ENCODE peak calls at places on chromosomes 11 and 22, in eight cellular contexts. One of them, this sample, is unnamed.
A peak's percentile ranks its signal among the peaks of the same experiment; 100 is the strongest.

GRCh38 chr11:76419896-76420295 is 24.9 kb upstream of the EMSY start:
- DNase-seq in HCT116: no peak
- DNase-seq in GM23338: peak; percentile 69
- DNase-seq in spleen: no peak
- DNase-seq in upper lobe of left lung: no peak
- DNase-seq in transverse colon: no peak
- DNase-seq in GM12878: no peak
- DNase-seq in prostate gland: no peak
- DNase-seq in this sample: no peak

GRCh38 chr11:71577469-71578004 is 5.1 kb downstream of the KRTAP5-11 start:
- DNase-seq in upper lobe of left lung: no peak
- DNase-seq in GM23338: no peak
- DNase-seq in GM12878: no peak
- DNase-seq in spleen: no peak
- DNase-seq in transverse colon: no peak
- DNase-seq in HCT116: no peak
- DNase-seq in prostate gland: no peak
- DNase-seq in this sample: no peak

GRCh38 chr22:44144046-44144569 is 36.6 kb upstream of the PARVG start:
- DNase-seq in GM12878: no peak
- DNase-seq in prostate gland: no peak
- DNase-seq in GM23338: no peak
- DNase-seq in spleen: no peak
- DNase-seq in transverse colon: no peak
- DNase-seq in HCT116: no peak
- DNase-seq in upper lobe of left lung: no peak
- DNase-seq in this sample: no peak

GRCh38 chr11:6563121-6563619 is 40.2 kb downstream of the RRP8 start:
- DNase-seq in transverse colon: no peak
- DNase-seq in prostate gland: no peak
- DNase-seq in upper lobe of left lung: no peak
- DNase-seq in spleen: no peak
- DNase-seq in GM23338: no peak
- DNase-seq in HCT116: no peak
- DNase-seq in GM12878: no peak
- DNase-seq in this sample: no peak

GRCh38 chr11:113350646-113351045 is 36.3 kb downstream of the TTC12 start:
- DNase-seq in GM12878: no peak
- DNase-seq in transverse colon: no peak
- DNase-seq in GM23338: no peak
- DNase-seq in HCT116: no peak
- DNase-seq in prostate gland: no peak
- DNase-seq in spleen: no peak
- DNase-seq in upper lobe of left lung: no peak
- DNase-seq in this sample: no peak

GRCh38 chr11:125070699-125071254 is 7.7 kb downstream of the SLC37A2 start:
- DNase-seq in upper lobe of left lung: no peak
- DNase-seq in spleen: peak; percentile 90
- DNase-seq in HCT116: peak; percentile 39
- DNase-seq in prostate gland: no peak
- DNase-seq in GM12878: peak; percentile 56
- DNase-seq in transverse colon: peak; percentile 66
- DNase-seq in GM23338: no peak
- DNase-seq in this sample: peak; percentile 31

GRCh38 chr22:44437493-44438015 is 60.5 kb downstream of the RTL6 start:
- DNase-seq in spleen: peak; percentile 66
- DNase-seq in GM23338: no peak
- DNase-seq in GM12878: no peak
- DNase-seq in upper lobe of left lung: no peak
- DNase-seq in HCT116: no peak
- DNase-seq in prostate gland: no peak
- DNase-seq in transverse colon: no peak
- DNase-seq in this sample: no peak

GRCh38 chr11:70075836-70076235 is 2.3 kb upstream of the ANO1 start:
- DNase-seq in prostate gland: no peak
- DNase-seq in GM23338: no peak
- DNase-seq in HCT116: no peak
- DNase-seq in upper lobe of left lung: no peak
- DNase-seq in spleen: peak; percentile 46
- DNase-seq in GM12878: no peak
- DNase-seq in transverse colon: no peak
- DNase-seq in this sample: no peak

GRCh38 chr11:118060081-118060661 is 16.7 kb upstream of the TMPRSS4 start:
- DNase-seq in prostate gland: no peak
- DNase-seq in GM23338: no peak
- DNase-seq in HCT116: no peak
- DNase-seq in spleen: no peak
- DNase-seq in upper lobe of left lung: no peak
- DNase-seq in transverse colon: peak; percentile 5
- DNase-seq in GM12878: no peak
- DNase-seq in this sample: peak; percentile 24

GRCh38 chr22:50726643-50727340 is 11.2 kb upstream of the ACR start:
- DNase-seq in prostate gland: no peak
- DNase-seq in GM12878: no peak
- DNase-seq in upper lobe of left lung: no peak
- DNase-seq in GM23338: peak; percentile 51
- DNase-seq in HCT116: no peak
- DNase-seq in spleen: peak; percentile 68
- DNase-seq in transverse colon: no peak
- DNase-seq in this sample: no peak

GRCh38 chr11:46826310-46827044 is 19.6 kb downstream of the CKAP5 start:
- DNase-seq in spleen: peak; percentile 95
- DNase-seq in HCT116: peak; percentile 33
- DNase-seq in upper lobe of left lung: peak; percentile 96
- DNase-seq in GM12878: no peak
- DNase-seq in prostate gland: peak; percentile 72
- DNase-seq in GM23338: peak; percentile 94
- DNase-seq in transverse colon: peak; percentile 86
- DNase-seq in this sample: peak; percentile 67

GRCh38 chr11:9568854-9569587 is 4.4 kb upstream of the WEE1 start:
- DNase-seq in GM12878: no peak
- DNase-seq in spleen: no peak
- DNase-seq in HCT116: peak; percentile 59
- DNase-seq in upper lobe of left lung: no peak
- DNase-seq in GM23338: peak; percentile 92
- DNase-seq in transverse colon: peak; percentile 86
- DNase-seq in prostate gland: peak; percentile 86
- DNase-seq in this sample: peak; percentile 87
- H3K4me1 ChIP-seq in GM12878: peaks cover 21% of the 10 kb centered on the region
- H3K4me1 ChIP-seq in spleen: peaks cover 52% of the 10 kb centered on the region
- H3K4me1 ChIP-seq in HCT116: peaks cover 48% of the 10 kb centered on the region
- H3K4me1 ChIP-seq in upper lobe of left lung: peaks cover 16% of the 10 kb centered on the region
- H3K4me1 ChIP-seq in GM23338: peaks cover 35% of the 10 kb centered on the region
- H3K4me1 ChIP-seq in transverse colon: peaks cover 67% of the 10 kb centered on the region
- H3K4me1 ChIP-seq in prostate gland: peaks cover 21% of the 10 kb centered on the region
- H3K4me1 ChIP-seq in this sample: peaks cover 7% of the 10 kb centered on the region

GRCh38 chr11:1300569-1301187 is 8.8 kb downstream of the TOLLIP start:
- DNase-seq in prostate gland: no peak
- DNase-seq in HCT116: no peak
- DNase-seq in upper lobe of left lung: peak; percentile 52
- DNase-seq in transverse colon: no peak
- DNase-seq in GM23338: no peak
- DNase-seq in GM12878: no peak
- DNase-seq in spleen: peak; percentile 44
- DNase-seq in this sample: no peak
- TF ChIP-seq POLR2AphosphoS5 in prostate gland: no peak
- TF ChIP-seq POLR2AphosphoS5 in HCT116: no peak
- TF ChIP-seq POLR2AphosphoS5 in upper lobe of left lung: no peak
- TF ChIP-seq POLR2AphosphoS5 in transverse colon: no peak
- TF ChIP-seq POLR2AphosphoS5 in GM23338: no peak
- TF ChIP-seq POLR2AphosphoS5 in GM12878: no peak
- TF ChIP-seq POLR2AphosphoS5 in spleen: no peak
- TF ChIP-seq POLR2AphosphoS5 in this sample: no peak

GRCh38 chr11:17596310-17596669 is 49.2 kb downstream of the OTOG start:
- DNase-seq in GM23338: no peak
- DNase-seq in GM12878: no peak
- DNase-seq in upper lobe of left lung: no peak
- DNase-seq in prostate gland: no peak
- DNase-seq in transverse colon: no peak
- DNase-seq in HCT116: no peak
- DNase-seq in spleen: peak; percentile 45
- DNase-seq in this sample: no peak
- H3K27ac ChIP-seq in GM23338: no peak overlapping the region
- H3K27ac ChIP-seq in GM12878: no peak overlapping the region
- H3K27ac ChIP-seq in upper lobe of left lung: no peak overlapping the region
- H3K27ac ChIP-seq in prostate gland: no peak overlapping the region
- H3K27ac ChIP-seq in transverse colon: no peak overlapping the region
- H3K27ac ChIP-seq in HCT116: no peak overlapping the region
- H3K27ac ChIP-seq in spleen: no peak overlapping the region
- H3K27ac ChIP-seq in this sample: no peak overlapping the region

DNA sequence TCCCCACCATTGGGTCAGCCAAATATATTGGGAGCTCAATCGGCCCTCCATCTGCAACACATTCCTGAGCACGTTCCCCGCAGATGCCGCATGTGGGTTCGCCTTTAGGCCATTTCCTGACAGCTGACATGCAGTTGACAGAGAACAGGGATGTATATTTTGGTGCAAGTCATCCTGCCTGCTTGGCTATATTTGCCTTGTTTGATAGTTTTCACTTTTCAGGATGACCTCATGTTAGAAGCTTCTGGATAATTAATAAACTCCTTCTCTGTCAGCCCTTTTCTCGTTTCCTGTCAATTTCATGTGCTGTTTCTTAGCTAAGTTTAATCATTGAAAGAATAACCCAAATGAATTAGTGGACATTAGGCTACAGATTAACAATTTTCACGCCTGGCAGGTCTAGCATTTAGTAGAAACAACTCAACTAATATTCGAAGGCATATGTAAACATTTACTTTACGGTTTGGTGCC is 105.7 kb upstream of the SLC5A12 start:
- DNase-seq in transverse colon: no peak
- DNase-seq in GM12878: no peak
- DNase-seq in upper lobe of left lung: no peak
- DNase-seq in prostate gland: no peak
- DNase-seq in HCT116: no peak
- DNase-seq in spleen: no peak
- DNase-seq in GM23338: no peak
- DNase-seq in this sample: no peak
- H3K4me1 ChIP-seq in transverse colon: peaks cover 10% of the 10 kb centered on the region
- H3K4me1 ChIP-seq in GM12878: no peaks in the 10 kb centered on the region
- H3K4me1 ChIP-seq in upper lobe of left lung: no peaks in the 10 kb centered on the region
- H3K4me1 ChIP-seq in prostate gland: no peaks in the 10 kb centered on the region
- H3K4me1 ChIP-seq in HCT116: no peaks in the 10 kb centered on the region
- H3K4me1 ChIP-seq in spleen: no peaks in the 10 kb centered on the region
- H3K4me1 ChIP-seq in GM23338: no peaks in the 10 kb centered on the region
- H3K4me1 ChIP-seq in this sample: no peaks in the 10 kb centered on the region

GRCh38 chr11:35927067-35927466 is 16.8 kb upstream of the LDLRAD3 start:
- DNase-seq in upper lobe of left lung: no peak
- DNase-seq in prostate gland: no peak
- DNase-seq in spleen: no peak
- DNase-seq in HCT116: no peak
- DNase-seq in transverse colon: no peak
- DNase-seq in GM12878: no peak
- DNase-seq in GM23338: no peak
- DNase-seq in this sample: no peak

GRCh38 chr11:35923452-35923851 is 20.4 kb upstream of the LDLRAD3 start:
- DNase-seq in HCT116: no peak
- DNase-seq in GM23338: no peak
- DNase-seq in spleen: no peak
- DNase-seq in transverse colon: no peak
- DNase-seq in prostate gland: no peak
- DNase-seq in GM12878: no peak
- DNase-seq in upper lobe of left lung: no peak
- DNase-seq in this sample: no peak

GRCh38 chr11:35930466-35930865 is 13.4 kb upstream of the LDLRAD3 start:
- DNase-seq in upper lobe of left lung: no peak
- DNase-seq in HCT116: no peak
- DNase-seq in transverse colon: no peak
- DNase-seq in GM12878: no peak
- DNase-seq in GM23338: no peak
- DNase-seq in spleen: no peak
- DNase-seq in prostate gland: no peak
- DNase-seq in this sample: no peak

GRCh38 chr11:35928688-35929087 is 15.2 kb upstream of the LDLRAD3 start:
- DNase-seq in prostate gland: no peak
- DNase-seq in spleen: no peak
- DNase-seq in GM23338: no peak
- DNase-seq in GM12878: no peak
- DNase-seq in transverse colon: no peak
- DNase-seq in upper lobe of left lung: no peak
- DNase-seq in HCT116: no peak
- DNase-seq in this sample: no peak

DNA sequence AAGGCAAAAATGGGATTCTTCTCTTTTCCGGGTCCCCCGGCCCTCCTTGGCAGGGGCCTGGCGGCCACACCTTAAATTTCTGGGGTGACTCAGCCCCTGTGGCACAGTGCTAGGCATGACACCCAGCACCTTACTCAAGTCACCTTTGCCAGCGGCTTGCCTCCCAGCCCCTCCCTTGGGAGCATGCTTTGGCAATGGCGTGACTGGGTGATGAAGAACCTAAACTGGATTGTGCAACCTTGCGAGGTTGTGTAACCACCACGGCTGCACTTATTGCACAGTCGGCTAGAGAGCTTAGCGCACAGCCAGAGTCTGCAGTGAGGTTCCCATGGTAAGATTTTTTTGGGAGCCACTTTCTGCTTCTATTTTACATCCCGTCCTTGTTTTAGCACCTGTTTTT is 16.1 kb upstream of the LDLRAD3 start:
- DNase-seq in GM23338: no peak
- DNase-seq in GM12878: no peak
- DNase-seq in upper lobe of left lung: peak; percentile 27
- DNase-seq in prostate gland: peak; percentile 92
- DNase-seq in spleen: peak; percentile 77
- DNase-seq in HCT116: no peak
- DNase-seq in transverse colon: peak; percentile 42
- DNase-seq in this sample: peak; percentile 65
- TF ChIP-seq POLR2AphosphoS5 in GM23338: no peak
- TF ChIP-seq POLR2AphosphoS5 in GM12878: no peak
- TF ChIP-seq POLR2AphosphoS5 in upper lobe of left lung: peak; percentile 82
- TF ChIP-seq POLR2AphosphoS5 in prostate gland: peak; percentile 89
- TF ChIP-seq POLR2AphosphoS5 in spleen: no peak
- TF ChIP-seq POLR2AphosphoS5 in HCT116: no peak
- TF ChIP-seq POLR2AphosphoS5 in transverse colon: no peak
- TF ChIP-seq POLR2AphosphoS5 in this sample: peak; percentile 84